ENCODE peak calls at places on chromosomes 4 and X, in eight cellular contexts. Y is ovary, V is suprapubic skin, S is HepG2, O is transverse colon, I is esophagus muscularis mucosa, D is A549, X is sigmoid colon. M is an unnamed sample.

GRCh38 chr4:119128125-119128524 is 7.5 kb upstream of the MYOZ2 start:
- DNase-seq in Y (no peak), V (no peak), S (no peak), O (no peak), I (no peak), D (no peak), X (no peak), M (no peak)

GRCh38 chrX:137071596-137071995 is 37.8 kb upstream of the GPR101 start:
- DNase-seq in Y (no peak), V (no peak), S (no peak), O (no peak), I (no peak), D (no peak), X (no peak), M (no peak)

GRCh38 chr4:125323547-125324100 is 8.9 kb downstream of the FAT4 start:
- DNase-seq in Y (no peak), V (no peak), S (no peak), O (no peak), I (no peak), D (no peak), X (no peak), M (no peak)

GRCh38 chr4:6608758-6609414 is 31.6 kb upstream of the MRFAP1 start:
- DNase-seq in Y (no peak), V (no peak), S (no peak), O (no peak), I (no peak), D (no peak), X (no peak), M (no peak)

GRCh38 chrX:100928660-100929613 is at the start of gene XKRX:
- DNase-seq in Y (peak; percentile 43), V (no peak), S (no peak), O (peak; percentile 71), I (no peak), D (peak; percentile 43), X (no peak), M (peak; percentile 53)

GRCh38 chr4:89724716-89725115 is 112.2 kb downstream of the SNCA start:
- DNase-seq in Y (no peak), V (no peak), S (no peak), O (no peak), I (no peak), D (no peak), X (no peak), M (no peak)

GRCh38 chr4:8162625-8163024 is 4.0 kb upstream of the ABLIM2 start:
- DNase-seq in Y (no peak), V (no peak), S (no peak), O (no peak), I (no peak), D (no peak), X (no peak), M (no peak)

GRCh38 chrX:70434914-70435586 is 9.6 kb upstream of the DLG3 start:
- DNase-seq in Y (peak; percentile 59), V (no peak), S (no peak), O (no peak), I (no peak), D (no peak), X (no peak), M (peak; percentile 24)

GRCh38 chr4:153467154-153467896 is 1.2 kb downstream of the TMEM131L start:
- DNase-seq in Y (peak; percentile 58), V (no peak), S (peak; percentile 52), O (peak; percentile 86), I (no peak), D (peak; percentile 22), X (peak; percentile 73), M (peak; percentile 84)

GRCh38 chr4:56532239-56532638 is 26.6 kb downstream of the ARL9 start:
- DNase-seq in Y (no peak), V (no peak), S (no peak), O (no peak), I (no peak), D (no peak), X (no peak), M (no peak)

GRCh38 chrX:40175416-40176255 is 77.9 kb upstream of the BCOR start:
- DNase-seq in Y (peak; percentile 73), V (no peak), S (peak; percentile 47), O (peak; percentile 80), I (no peak), D (peak; percentile 13), X (peak; percentile 89), M (peak; percentile 65)

GRCh38 chrX:153492543-153492942 is 2.2 kb upstream of the BGN start:
- DNase-seq in Y (no peak), V (no peak), S (no peak), O (no peak), I (no peak), D (no peak), X (no peak), M (no peak)

GRCh38 chr4:122170775-122171174 is 18.6 kb downstream of the BLTP1 start:
- DNase-seq in Y (no peak), V (no peak), S (no peak), O (no peak), I (no peak), D (no peak), X (no peak), M (no peak)

GRCh38 chr4:152678841-152679240 is 956 bp downstream of the TMEM154 start:
- DNase-seq in Y (no peak), V (no peak), S (no peak), O (no peak), I (no peak), D (no peak), X (no peak), M (no peak)

GRCh38 chrX:10393899-10394298 is 226.5 kb downstream of the MID1 start:
- DNase-seq in Y (no peak), V (no peak), S (peak; percentile 12), O (no peak), I (no peak), D (peak; percentile 6), X (no peak), M (no peak)

GRCh38 chrX:71622347-71623104 is 4.2 kb upstream of the CXCR3 start:
- DNase-seq in Y (peak; percentile 73), V (peak; percentile 81), S (peak; percentile 58), O (peak; percentile 87), I (no peak), D (peak; percentile 8), X (peak; percentile 93), M (peak; percentile 79)

GRCh38 chr4:87068591-87069021 is 133.8 kb downstream of the AFF1 start:
- DNase-seq in Y (no peak), V (no peak), S (no peak), O (no peak), I (no peak), D (no peak), X (no peak), M (no peak)

GRCh38 chrX:119468186-119468929 is at the start of gene SLC25A5:
- DNase-seq in Y (peak; percentile 80), V (peak; percentile 82), S (peak; percentile 75), O (peak; percentile 88), I (peak; percentile 92), D (peak; percentile 60), X (peak; percentile 93), M (peak; percentile 86)

GRCh38 chrX:137573356-137574101 is 7.6 kb downstream of the ZIC3 start:
- DNase-seq in Y (no peak), V (no peak), S (no peak), O (no peak), I (no peak), D (no peak), X (no peak), M (no peak)

GRCh38 chr4:4427886-4428285 is 41.0 kb downstream of the NSG1 start:
- DNase-seq in Y (no peak), V (no peak), S (no peak), O (no peak), I (no peak), D (no peak), X (no peak), M (no peak)

DNA sequence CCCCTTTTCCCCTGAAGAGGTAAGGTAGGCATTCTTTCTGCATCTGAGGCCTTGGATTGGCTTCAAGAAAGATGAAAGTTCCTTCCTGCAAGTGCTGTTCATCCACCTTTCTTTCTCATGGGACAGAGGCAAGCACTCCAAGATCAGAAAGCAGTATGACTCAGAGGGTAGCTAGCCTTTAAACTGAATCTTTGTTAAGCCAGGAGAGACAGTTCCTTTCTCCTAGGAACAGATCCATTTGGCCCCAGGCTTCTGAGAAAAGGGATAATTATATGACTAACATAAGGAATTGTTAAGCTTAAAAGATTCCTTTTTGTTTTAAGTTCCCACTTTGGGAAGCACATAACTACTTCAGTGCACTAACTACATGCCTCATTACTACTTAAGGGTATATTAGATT is 192.0 kb downstream of the PPP3CA start:
- DNase-seq in Y (no peak), V (no peak), S (no peak), O (no peak), I (no peak), D (peak; percentile 27), X (no peak), M (no peak)
- TF ChIP-seq EP300 in Y (no peak), V (no peak), S (no peak), O (no peak), I (no peak), D (no peak), X (no peak), M (no peak)

DNA sequence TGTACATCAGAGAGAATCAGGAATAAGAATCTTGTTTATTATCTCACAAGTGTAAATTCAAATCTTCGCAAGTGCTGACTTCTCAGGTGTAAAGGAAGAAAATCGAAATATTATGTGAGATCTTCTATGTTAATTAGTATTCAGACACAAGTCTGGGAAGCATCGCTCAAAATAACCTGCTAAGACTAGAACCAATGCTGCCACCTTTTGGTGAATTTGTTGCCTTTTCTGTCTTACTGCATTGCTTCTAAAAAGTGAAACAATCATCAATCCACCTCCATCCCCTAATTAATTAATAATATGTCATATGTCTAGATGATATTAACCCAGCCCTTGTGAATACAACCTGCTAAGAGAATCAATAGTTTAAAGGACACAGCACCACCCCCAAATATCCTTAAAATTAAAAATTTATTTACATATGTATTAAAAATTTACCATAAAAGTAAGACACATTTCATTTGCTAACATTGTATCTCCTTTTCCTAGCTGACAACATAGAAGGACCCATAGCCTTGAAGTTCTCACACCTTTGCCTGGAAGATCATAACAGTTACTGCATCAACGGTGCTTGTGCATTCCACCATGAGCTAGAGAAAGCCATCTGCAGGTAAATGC is 3.5 kb downstream of the EPGN start:
- DNase-seq in Y (no peak), V (no peak), S (peak; percentile 46), O (no peak), I (no peak), D (peak; percentile 8), X (no peak), M (no peak)
- TF ChIP-seq EP300 in Y (no peak), V (no peak), S (no peak), O (no peak), I (no peak), D (no peak), X (no peak), M (no peak)

GRCh38 chrX:85004255-85004654 is 578 bp downstream of the APOOL start:
- DNase-seq in Y (no peak), V (no peak), S (no peak), O (no peak), I (no peak), D (no peak), X (no peak), M (no peak)
- TF ChIP-seq EP300 in Y (no peak), V (no peak), S (no peak), O (no peak), I (no peak), D (no peak), X (no peak), M (no peak)

DNA sequence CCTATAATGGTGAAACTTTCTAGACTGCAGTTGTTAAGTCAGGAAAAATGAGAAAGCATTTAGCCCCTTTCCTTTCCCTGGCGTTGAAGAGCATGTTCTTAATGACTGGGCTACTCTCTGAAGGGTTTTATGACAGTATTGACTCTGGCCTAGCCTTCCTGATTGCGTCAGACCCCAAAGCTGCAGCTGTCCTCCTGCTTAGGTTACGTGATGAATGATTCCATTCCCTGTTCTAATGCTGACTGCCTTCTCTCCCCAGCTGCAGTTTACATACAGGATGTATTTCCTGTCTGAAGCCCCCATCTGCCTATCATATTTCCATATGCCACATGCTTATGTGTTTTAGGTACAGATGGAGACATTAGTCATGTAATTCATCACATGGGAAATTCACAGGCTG is 105.8 kb upstream of the EGFL6 start:
- DNase-seq in Y (no peak), V (no peak), S (no peak), O (peak; percentile 49), I (no peak), D (no peak), X (peak; percentile 76), M (no peak)
- TF ChIP-seq EP300 in Y (no peak), V (no peak), S (no peak), O (no peak), I (no peak), D (no peak), X (no peak), M (no peak)